ENCODE peak calls at places on chromosomes 6 and 20, in seven cellular contexts. N, E, A, X, H, D and Y are unnamed samples.

GRCh38 chr6:15608406-15608805 is 54.4 kb downstream of the DTNBP1 start:
- DNase-seq in N (peak; percentile 91), E (no peak), A (no peak), X (no peak), H (no peak), D (peak; percentile 28), Y (peak; percentile 85)

GRCh38 chr20:56504373-56505005 is 20.1 kb upstream of the FAM209A start:
- DNase-seq in N (peak; percentile 5), E (peak; percentile 10), A (no peak), X (no peak), H (no peak), D (no peak), Y (no peak)

GRCh38 chr6:149337330-149337729 is 19.8 kb downstream of the TAB2 start:
- DNase-seq in N (no peak), E (no peak), A (no peak), X (no peak), H (no peak), D (no peak), Y (no peak)

GRCh38 chr6:44921787-44922186 is 406.3 kb upstream of the RUNX2 start:
- DNase-seq in N (no peak), E (no peak), A (no peak), X (no peak), H (no peak), D (no peak), Y (peak; percentile 32)

GRCh38 chr6:39339111-39339510 is 16.6 kb upstream of the KCNK16 start:
- DNase-seq in N (no peak), E (no peak), A (no peak), X (no peak), H (no peak), D (no peak), Y (no peak)

GRCh38 chr6:119791746-119792145 is 442.2 kb upstream of the MAN1A1 start:
- DNase-seq in N (no peak), E (no peak), A (no peak), X (no peak), H (no peak), D (no peak), Y (peak; percentile 42)

GRCh38 chr6:43989556-43990248 is 137.6 kb downstream of the MRPL14 start:
- DNase-seq in N (no peak), E (no peak), A (no peak), X (no peak), H (no peak), D (no peak), Y (no peak)

GRCh38 chr20:43923917-43924316 is 9.3 kb downstream of the TOX2 start:
- DNase-seq in N (no peak), E (no peak), A (no peak), X (no peak), H (no peak), D (no peak), Y (no peak)